ENCODE peak calls at places on chromosomes 4 and X, in seven cellular contexts. B is tibial nerve; G is upper lobe of right lung; Y is hepatic stellate cell; I is activated effector memory CD4-positive, alpha-beta T cell treated with Interleukin-2 at 50 U/mL for 16 hours; C is activated T-cell treated with anti-CD3 and anti-CD28 coated beads for 1 hour; E is activated CD8-positive, alpha-beta T cell treated with anti-CD3 and anti-CD28 coated beads for 36 hours. W is an unnamed sample.

GRCh38 chrX:10467793-10468192 is 152.6 kb downstream of the MID1 start:
- DNase-seq in B (no peak), G (no peak), Y (no peak), I (no peak), C (no peak), E (no peak), W (no peak)

GRCh38 chr4:1130318-1131186 is 17.2 kb upstream of the RNF212 start:
- DNase-seq in B (peak), G (peak), Y (peak), I (peak), C (peak), E (peak), W (peak)

GRCh38 chrX:71253253-71254091 is 468 bp downstream of the ZMYM3 start:
- DNase-seq in B (no peak), G (peak), Y (peak), I (peak), C (peak), E (peak), W (no peak)

GRCh38 chrX:18617351-18617750 is 54.6 kb downstream of the RS1 start:
- DNase-seq in B (no peak), G (no peak), Y (peak), I (no peak), C (no peak), E (no peak), W (no peak)

GRCh38 chrX:45743081-45743533 is 542.4 kb upstream of the DIPK2B start:
- DNase-seq in B (no peak), G (no peak), Y (no peak), I (no peak), C (no peak), E (peak), W (no peak)

GRCh38 chr4:7077371-7077770 is 9.5 kb upstream of the GRPEL1 start:
- DNase-seq in B (no peak), G (no peak), Y (no peak), I (no peak), C (no peak), E (no peak), W (no peak)

GRCh38 chrX:100681581-100681980 is 37.6 kb downstream of the SRPX2 start:
- DNase-seq in B (no peak), G (no peak), Y (no peak), I (no peak), C (no peak), E (no peak), W (no peak)

GRCh38 chrX:41666251-41666650 is 22.5 kb upstream of the GPR34 start:
- DNase-seq in B (no peak), G (no peak), Y (no peak), I (no peak), C (no peak), E (peak), W (no peak)

GRCh38 chrX:72735561-72735960 is 21.5 kb upstream of the PHKA1 start:
- DNase-seq in B (no peak), G (no peak), Y (no peak), I (no peak), C (no peak), E (no peak), W (no peak)

GRCh38 chrX:70482300-70482699 is 37.7 kb downstream of the DLG3 start:
- DNase-seq in B (no peak), G (no peak), Y (no peak), I (no peak), C (no peak), E (no peak), W (no peak)

GRCh38 chrX:102517331-102517730 is 792 bp upstream of the TMSB15A start:
- DNase-seq in B (no peak), G (no peak), Y (no peak), I (no peak), C (no peak), E (no peak), W (no peak)

GRCh38 chr4:149713031-149713430 is 102.6 kb downstream of the IQCM start:
- DNase-seq in B (no peak), G (no peak), Y (no peak), I (no peak), C (no peak), E (no peak), W (no peak)

W was measured in T follicular helper cell.